ENCODE peak calls at places on chromosomes 6 and 20, in seven cellular contexts. E is fibroblast of pulmonary artery, S is HepG2, I is upper lobe of right lung, R is bronchial epithelial cell, N is epithelial cell of esophagus, B is progenitor cell of endocrine pancreas. T is an unnamed sample.

GRCh38 chr20:37741055-37741454 is 47.2 kb downstream of the CTNNBL1 start:
- DNase-seq in N (peak), I (no peak), E (no peak), B (no peak), R (peak), S (peak), T (no peak)

GRCh38 chr6:41940759-41941279 is 789 bp downstream of the CCND3 start:
- DNase-seq in B (peak), N (peak), I (peak), E (peak), S (no peak), R (no peak), T (peak)

GRCh38 chr6:170578909-170579308 is 5.5 kb downstream of the PDCD2 start:
- DNase-seq in S (no peak), E (no peak), B (no peak), R (no peak), I (no peak), N (no peak), T (no peak)

GRCh38 chr6:127520061-127520460 is 926 bp upstream of the MTCL3 start:
- DNase-seq in B (no peak), I (no peak), N (peak), R (no peak), E (peak), S (no peak), T (no peak)

GRCh38 chr20:50251992-50252491 is 61.4 kb downstream of the CEBPB start:
- DNase-seq in R (peak), E (no peak), S (no peak), N (no peak), I (no peak), B (no peak), T (no peak)

GRCh38 chr6:35044145-35044745 is 96.9 kb downstream of the TCP11 start:
- DNase-seq in R (peak), S (no peak), I (no peak), E (peak), N (peak), B (no peak), T (no peak)

GRCh38 chr20:17870063-17870740 is 98.4 kb downstream of the SNX5 start:
- DNase-seq in N (no peak), E (peak), R (no peak), B (no peak), S (no peak), I (peak), T (no peak)

GRCh38 chr6:109701201-109701600 is 10.1 kb downstream of the FIG4 start:
- DNase-seq in R (no peak), S (no peak), B (no peak), I (no peak), N (no peak), E (no peak), T (no peak)

GRCh38 chr20:44599715-44600114 is 17.3 kb downstream of the PKIG start:
- DNase-seq in E (no peak), I (no peak), R (no peak), N (no peak), B (no peak), S (no peak), T (no peak)

GRCh38 chr20:41654884-41655283 is 36.7 kb upstream of the CHD6 start:
- DNase-seq in R (no peak), E (peak), B (peak), I (no peak), S (no peak), N (peak), T (no peak)

GRCh38 chr20:61554617-61555016 is 302.6 kb downstream of the CDH4 start:
- DNase-seq in E (no peak), B (no peak), I (no peak), S (no peak), N (no peak), R (no peak), T (no peak)

GRCh38 chr6:72739368-72739779 is 117.5 kb downstream of the KCNQ5 start:
- DNase-seq in R (no peak), I (no peak), S (no peak), N (no peak), E (no peak), B (no peak), T (no peak)

GRCh38 chr6:167233490-167233889 is 57.6 kb upstream of the UNC93A start:
- DNase-seq in R (no peak), E (no peak), N (no peak), S (no peak), B (no peak), I (no peak), T (no peak)

GRCh38 chr6:12420626-12421025 is 130.5 kb downstream of the EDN1 start:
- DNase-seq in R (peak), S (no peak), B (no peak), I (no peak), E (no peak), N (peak), T (no peak)

GRCh38 chr6:14804444-14805210 is 441.2 kb upstream of the JARID2 start:
- DNase-seq in B (no peak), R (peak), E (peak), I (peak), S (peak), N (peak), T (no peak)

GRCh38 chr20:46240881-46241280 is 67.4 kb downstream of the CDH22 start:
- DNase-seq in S (no peak), E (no peak), I (no peak), B (no peak), R (no peak), N (no peak), T (no peak)

GRCh38 chr6:25180630-25181375 is 98.4 kb upstream of the CARMIL1 start:
- DNase-seq in I (no peak), N (no peak), S (no peak), E (no peak), B (no peak), R (no peak), T (no peak)

DNA sequence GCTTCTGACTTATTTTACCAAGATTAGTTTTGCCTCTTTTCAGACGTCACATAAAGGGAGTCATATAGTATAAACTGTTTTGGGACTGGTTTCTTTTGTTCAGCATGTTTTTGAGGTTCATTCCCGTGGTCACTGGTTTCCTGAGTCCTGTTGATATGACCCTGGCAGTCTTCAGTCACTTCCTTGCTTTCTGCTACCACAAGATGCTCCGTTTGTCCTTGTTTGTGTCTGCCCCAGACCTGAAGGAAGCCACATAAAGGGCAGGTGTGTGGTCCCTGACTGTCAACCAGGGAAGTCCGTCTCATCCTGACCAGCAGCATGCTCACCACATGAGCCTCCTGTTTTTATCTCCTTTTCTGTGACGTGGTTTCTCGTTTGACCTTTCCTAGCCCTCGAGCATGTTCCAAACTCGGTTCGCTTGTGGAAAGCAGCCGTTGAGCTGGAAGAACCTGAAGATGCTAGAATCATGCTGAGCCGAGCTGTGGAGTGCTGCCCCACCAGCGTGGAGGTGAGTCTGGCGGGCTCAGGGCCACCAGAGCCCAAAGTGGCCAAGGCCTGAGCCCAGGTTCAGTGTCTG is 26.1 kb upstream of the C20orf204 start:
- DNase-seq in N (no peak), E (no peak), R (no peak), S (no peak), B (no peak), I (no peak), T (no peak)
- TF ChIP-seq CTCF in N (no peak), E (no peak), R (no peak), S (no peak), B (no peak), I (no peak), T (no peak)

GRCh38 chr6:122284848-122285247 is 114.6 kb upstream of the HSF2 start:
- DNase-seq in E (no peak), S (no peak), B (no peak), R (no peak), N (no peak), I (no peak), T (no peak)

GRCh38 chr6:122285292-122285913 is 114.0 kb upstream of the HSF2 start:
- DNase-seq in B (no peak), I (no peak), N (no peak), R (no peak), S (no peak), E (no peak), T (no peak)

GRCh38 chr6:122286512-122286911 is 112.9 kb upstream of the HSF2 start:
- DNase-seq in I (no peak), E (peak), R (peak), B (no peak), S (no peak), N (peak), T (no peak)

GRCh38 chr6:122289721-122290501 is 109.5 kb upstream of the HSF2 start:
- DNase-seq in B (no peak), N (peak), S (peak), R (peak), I (no peak), E (peak), T (no peak)
- TF ChIP-seq CTCF in B (peak), N (peak), S (peak), R (peak), I (no peak), E (peak), T (no peak)

GRCh38 chr6:95439741-95440140 is 137.6 kb upstream of the MANEA start:
- DNase-seq in E (no peak), R (no peak), S (peak), I (no peak), N (no peak), B (no peak), T (no peak)
- TF ChIP-seq CTCF in E (no peak), R (no peak), S (no peak), I (no peak), N (no peak), B (no peak), T (no peak)

GRCh38 chr6:79201127-79201526 is 33.4 kb downstream of the HMGN3 start:
- DNase-seq in I (no peak), N (no peak), E (no peak), S (no peak), B (no peak), R (no peak), T (no peak)
- TF ChIP-seq CTCF in I (no peak), N (no peak), E (no peak), S (no peak), B (no peak), R (no peak), T (no peak)

DNA sequence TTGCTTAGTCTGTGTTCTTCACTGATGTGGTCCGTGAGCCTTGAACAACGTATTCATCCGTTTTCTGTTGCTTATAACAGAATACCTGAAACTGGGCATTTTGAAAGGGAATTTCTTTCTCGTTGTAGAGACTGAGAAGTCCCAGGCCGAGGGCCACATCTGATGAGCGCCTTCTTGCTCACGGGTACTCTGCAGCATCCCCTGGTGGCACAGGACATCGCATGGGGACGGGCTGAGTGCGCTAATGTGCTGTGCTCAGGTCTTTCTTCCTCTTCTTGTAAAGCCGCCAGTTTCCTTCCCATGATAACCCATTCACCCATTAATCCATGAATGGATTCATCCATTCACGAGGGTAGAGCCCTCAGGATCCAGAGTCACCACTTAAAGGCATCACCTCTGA is 161.0 kb downstream of the NFATC2 start:
- DNase-seq in N (no peak), S (no peak), B (no peak), E (no peak), I (peak), R (no peak), T (no peak)
- TF ChIP-seq CTCF in N (no peak), S (peak), B (no peak), E (no peak), I (no peak), R (no peak), T (no peak)

GRCh38 chr6:11241793-11242201 is 9.3 kb upstream of the NEDD9 start:
- DNase-seq in I (peak), B (peak), R (no peak), E (peak), S (peak), N (no peak), T (peak)
- TF ChIP-seq CTCF in I (peak), B (peak), R (peak), E (peak), S (peak), N (peak), T (no peak)

GRCh38 chr6:136208783-136209182 is 41.3 kb downstream of the MTFR2 start:
- DNase-seq in B (no peak), R (no peak), E (no peak), S (no peak), I (no peak), N (no peak), T (no peak)
- TF ChIP-seq CTCF in B (no peak), R (no peak), E (no peak), S (no peak), I (no peak), N (no peak), T (no peak)